ENCODE peak calls at places on chromosomes 6 and 20, in six cellular contexts. U is activated naive CD4-positive, alpha-beta T cell treated with anti-CD3 and anti-CD28 coated beads, Interleukin-2, amount 50 U/mL, for 16 hours; C is H9; F is GM12892; N is activated CD4-positive, alpha-beta memory T cell treated with anti-CD3 and anti-CD28 coated beads, Interleukin-2, amount 10 ng/mL, durations not matched to agents 7 days and 5 days; I is RWPE1. J is an unnamed sample.

GRCh38 chr6:73523434-73524123 is 2.7 kb upstream of the EEF1A1 start:
- DNase-seq in I (peak), U (peak), N (peak), C (peak), F (peak), J (peak)

GRCh38 chr6:111602481-111603404 is 2.9 kb downstream of the TRAF3IP2 start:
- DNase-seq in I (no peak), N (no peak), C (no peak), U (no peak), F (no peak), J (no peak)

GRCh38 chr20:62768234-62768814 is 27.9 kb upstream of the MRGBP start:
- DNase-seq in I (no peak), U (no peak), C (no peak), F (no peak), N (no peak), J (no peak)

GRCh38 chr6:167550936-167551633 is 226.2 kb downstream of the TTLL2 start:
- DNase-seq in C (no peak), N (no peak), I (no peak), F (no peak), U (no peak), J (no peak)

GRCh38 chr6:109039795-109040194 is 54.9 kb downstream of the SESN1 start:
- DNase-seq in U (no peak), C (no peak), I (no peak), F (no peak), N (no peak), J (no peak)

GRCh38 chr20:33826270-33826897 is 15.2 kb downstream of the CHMP4B start:
- DNase-seq in N (no peak), U (no peak), C (peak), F (no peak), I (no peak), J (no peak)

GRCh38 chr20:38049800-38050199 is 16.3 kb downstream of the RPRD1B start:
- DNase-seq in U (no peak), C (no peak), I (peak), F (no peak), N (no peak), J (no peak)

GRCh38 chr6:82408952-82409421 is 45.4 kb downstream of the TPBG start:
- DNase-seq in C (no peak), N (no peak), U (no peak), I (peak), F (no peak), J (no peak)

GRCh38 chr20:36483919-36484808 is 57.2 kb upstream of the MYL9 start:
- DNase-seq in F (no peak), I (no peak), N (no peak), C (no peak), U (no peak), J (no peak)

GRCh38 chr6:125149256-125150144 is 4.1 kb upstream of the TPD52L1 start:
- DNase-seq in U (no peak), C (no peak), F (no peak), N (no peak), I (peak), J (no peak)

J was measured in activated CD4-positive, alpha-beta T cell treated with anti-CD3 and anti-CD28 coated beads, Interleukin-2, amount 10 ng/mL, durations not matched to agents 7 days and 5 days.